ENCODE peak calls at places on chromosomes 5 and 9, in four cellular contexts. One of them, this sample, is unnamed.

GRCh38 chr5:107272954-107273353 is 397.8 kb downstream of the EFNA5 start:
- DNase-seq in ACHN: no peak
- DNase-seq in EL: no peak
- DNase-seq in memory B cell: no peak
- DNase-seq in this sample: no peak

GRCh38 chr5:73363911-73364730 is 84.5 kb downstream of the FOXD1 start:
- DNase-seq in ACHN: no peak
- DNase-seq in EL: peak
- DNase-seq in memory B cell: no peak
- DNase-seq in this sample: no peak

GRCh38 chr9:1303911-1304310 is 253.8 kb downstream of the DMRT2 start:
- DNase-seq in ACHN: no peak
- DNase-seq in EL: peak
- DNase-seq in memory B cell: no peak
- DNase-seq in this sample: no peak

GRCh38 chr5:174735498-174736350 is 11.3 kb downstream of the MSX2 start:
- DNase-seq in ACHN: peak
- DNase-seq in EL: no peak
- DNase-seq in memory B cell: no peak
- DNase-seq in this sample: peak

GRCh38 chr5:1881731-1882336 is 891 bp downstream of the IRX4 start:
- DNase-seq in ACHN: no peak
- DNase-seq in EL: no peak
- DNase-seq in memory B cell: no peak
- DNase-seq in this sample: no peak

GRCh38 chr5:17024686-17025180 is 88.6 kb upstream of the MYO10 start:
- DNase-seq in ACHN: no peak
- DNase-seq in EL: peak
- DNase-seq in memory B cell: no peak
- DNase-seq in this sample: peak

GRCh38 chr5:95808686-95809413 is 13.7 kb downstream of the GLRX start:
- DNase-seq in ACHN: no peak
- DNase-seq in EL: peak
- DNase-seq in memory B cell: peak
- DNase-seq in this sample: peak

GRCh38 chr5:157888814-157889532 is 30.0 kb upstream of the CLINT1 start:
- DNase-seq in ACHN: no peak
- DNase-seq in EL: no peak
- DNase-seq in memory B cell: no peak
- DNase-seq in this sample: no peak

GRCh38 chr5:31054436-31054835 is 139.1 kb upstream of the CDH6 start:
- DNase-seq in ACHN: no peak
- DNase-seq in EL: no peak
- DNase-seq in memory B cell: no peak
- DNase-seq in this sample: no peak

GRCh38 chr5:32504923-32505596 is 60.5 kb upstream of the ZFR start:
- DNase-seq in ACHN: no peak
- DNase-seq in EL: peak
- DNase-seq in memory B cell: no peak
- DNase-seq in this sample: peak

GRCh38 chr9:90547896-90548295 is 94.7 kb downstream of the DIRAS2 start:
- DNase-seq in ACHN: peak
- DNase-seq in EL: peak
- DNase-seq in memory B cell: no peak
- DNase-seq in this sample: no peak

GRCh38 chr5:111670826-111671492 is 86.0 kb downstream of the NREP start:
- DNase-seq in ACHN: peak
- DNase-seq in EL: peak
- DNase-seq in memory B cell: no peak
- DNase-seq in this sample: no peak

GRCh38 chr5:27434335-27434734 is 395.9 kb upstream of the CDH9 start:
- DNase-seq in ACHN: no peak
- DNase-seq in EL: no peak
- DNase-seq in memory B cell: no peak
- DNase-seq in this sample: no peak

GRCh38 chr9:135864447-135865049 is 42.8 kb downstream of the CAMSAP1 start:
- DNase-seq in ACHN: peak
- DNase-seq in EL: peak
- DNase-seq in memory B cell: peak
- DNase-seq in this sample: no peak

This sample was measured in H4.